ENCODE peak calls at places on chromosomes 7 and 10, in six cellular contexts. One of them, this sample, is unnamed.

GRCh38 chr10:133168617-133169031 is 8.6 kb downstream of the KNDC1 start:
- DNase-seq in HEK293T: no peak
- DNase-seq in amniotic stem cell: no peak
- DNase-seq in body of pancreas: no peak
- DNase-seq in bronchial epithelial cell: no peak
- DNase-seq in MCF 10A: no peak
- DNase-seq in this sample: no peak

GRCh38 chr10:68074404-68074774 is 694 bp downstream of the HERC4 start:
- DNase-seq in amniotic stem cell: no peak
- DNase-seq in MCF 10A: peak
- DNase-seq in body of pancreas: no peak
- DNase-seq in HEK293T: no peak
- DNase-seq in bronchial epithelial cell: no peak
- DNase-seq in this sample: peak

GRCh38 chr10:132413226-132414205 is 16.5 kb downstream of the PWWP2B start:
- DNase-seq in MCF 10A: no peak
- DNase-seq in body of pancreas: no peak
- DNase-seq in amniotic stem cell: no peak
- DNase-seq in bronchial epithelial cell: no peak
- DNase-seq in HEK293T: no peak
- DNase-seq in this sample: no peak

GRCh38 chr7:70506463-70506862 is 625.5 kb upstream of the GALNT17 start:
- DNase-seq in body of pancreas: no peak
- DNase-seq in bronchial epithelial cell: no peak
- DNase-seq in MCF 10A: no peak
- DNase-seq in HEK293T: peak
- DNase-seq in amniotic stem cell: no peak
- DNase-seq in this sample: no peak

GRCh38 chr7:27187158-27187701 is 2.2 kb upstream of the HOXA11 start:
- DNase-seq in MCF 10A: no peak
- DNase-seq in HEK293T: no peak
- DNase-seq in bronchial epithelial cell: no peak
- DNase-seq in amniotic stem cell: no peak
- DNase-seq in body of pancreas: no peak
- DNase-seq in this sample: no peak

GRCh38 chr10:74963549-74963948 is 137.1 kb downstream of the KAT6B start:
- DNase-seq in bronchial epithelial cell: no peak
- DNase-seq in amniotic stem cell: no peak
- DNase-seq in MCF 10A: no peak
- DNase-seq in HEK293T: no peak
- DNase-seq in body of pancreas: no peak
- DNase-seq in this sample: no peak

GRCh38 chr7:3754488-3755365 is 453.7 kb downstream of the SDK1 start:
- DNase-seq in bronchial epithelial cell: no peak
- DNase-seq in body of pancreas: no peak
- DNase-seq in MCF 10A: no peak
- DNase-seq in amniotic stem cell: no peak
- DNase-seq in HEK293T: no peak
- DNase-seq in this sample: no peak

GRCh38 chr10:48506147-48506917 is 98.5 kb downstream of the ARHGAP22 start:
- DNase-seq in MCF 10A: peak
- DNase-seq in amniotic stem cell: no peak
- DNase-seq in body of pancreas: no peak
- DNase-seq in HEK293T: peak
- DNase-seq in bronchial epithelial cell: peak
- DNase-seq in this sample: peak

GRCh38 chr10:89391882-89392756 is at the start of gene IFIT1:
- DNase-seq in amniotic stem cell: peak
- DNase-seq in MCF 10A: peak
- DNase-seq in bronchial epithelial cell: peak
- DNase-seq in body of pancreas: peak
- DNase-seq in HEK293T: peak
- DNase-seq in this sample: peak

GRCh38 chr7:36112969-36113368 is 40.1 kb upstream of the EEPD1 start:
- DNase-seq in HEK293T: no peak
- DNase-seq in MCF 10A: no peak
- DNase-seq in body of pancreas: no peak
- DNase-seq in amniotic stem cell: no peak
- DNase-seq in bronchial epithelial cell: no peak
- DNase-seq in this sample: no peak

GRCh38 chr10:12782537-12782936 is 219.0 kb downstream of the CCDC3 start:
- DNase-seq in HEK293T: peak
- DNase-seq in body of pancreas: peak
- DNase-seq in amniotic stem cell: no peak
- DNase-seq in bronchial epithelial cell: peak
- DNase-seq in MCF 10A: peak
- DNase-seq in this sample: peak

GRCh38 chr7:42238709-42239395 is 1.8 kb upstream of the GLI3 start:
- DNase-seq in body of pancreas: no peak
- DNase-seq in MCF 10A: peak
- DNase-seq in amniotic stem cell: no peak
- DNase-seq in bronchial epithelial cell: peak
- DNase-seq in HEK293T: peak
- DNase-seq in this sample: no peak

GRCh38 chr7:15684834-15685233 is 1.6 kb downstream of the MEOX2 start:
- DNase-seq in amniotic stem cell: no peak
- DNase-seq in bronchial epithelial cell: no peak
- DNase-seq in MCF 10A: no peak
- DNase-seq in HEK293T: no peak
- DNase-seq in body of pancreas: no peak
- DNase-seq in this sample: no peak

GRCh38 chr10:108904163-108904878 is 1019.0 kb downstream of the XPNPEP1 start:
- DNase-seq in HEK293T: no peak
- DNase-seq in MCF 10A: peak
- DNase-seq in bronchial epithelial cell: no peak
- DNase-seq in body of pancreas: no peak
- DNase-seq in amniotic stem cell: no peak
- DNase-seq in this sample: no peak

GRCh38 chr10:48437546-48437945 is 131.1 kb downstream of the MAPK8 start:
- DNase-seq in MCF 10A: no peak
- DNase-seq in HEK293T: no peak
- DNase-seq in bronchial epithelial cell: no peak
- DNase-seq in amniotic stem cell: no peak
- DNase-seq in body of pancreas: no peak
- DNase-seq in this sample: no peak

GRCh38 chr10:8392216-8392615 is 337.7 kb downstream of the GATA3 start:
- DNase-seq in MCF 10A: no peak
- DNase-seq in body of pancreas: no peak
- DNase-seq in HEK293T: no peak
- DNase-seq in bronchial epithelial cell: peak
- DNase-seq in amniotic stem cell: no peak
- DNase-seq in this sample: no peak

GRCh38 chr10:49631975-49632374 is 18.1 kb downstream of the CHAT start:
- DNase-seq in MCF 10A: no peak
- DNase-seq in bronchial epithelial cell: no peak
- DNase-seq in amniotic stem cell: no peak
- DNase-seq in body of pancreas: no peak
- DNase-seq in HEK293T: no peak
- DNase-seq in this sample: no peak

GRCh38 chr10:110706690-110707098 is 62.6 kb downstream of the RBM20 start:
- DNase-seq in MCF 10A: no peak
- DNase-seq in HEK293T: no peak
- DNase-seq in bronchial epithelial cell: no peak
- DNase-seq in amniotic stem cell: peak
- DNase-seq in body of pancreas: no peak
- DNase-seq in this sample: peak